ENCODE peak calls at places on chromosomes 16 and 17, in ten cellular contexts. A is Right ventricle myocardium inferior; X is stimulated activated effector memory CD8-positive, alpha-beta T cell treated with anti-CD3 and anti-CD28 coated beads, Interleukin-12 subunit alpha, Interleukin-12 subunit beta, amount 100 ng/mL, for 72 hours; D is sciatic nerve; R is activated CD8-positive, alpha-beta memory T cell treated with anti-CD3 and anti-CD28 coated beads, Interleukin-2, amount 10 ng/mL, durations not matched to agents 7 days and 5 days; E is left cardiac atrium; O is T-helper 17 cell; L is CD4-positive, alpha-beta T cell; Q is HCT116; S is thoracic aorta. Y is an unnamed sample.

GRCh38 chr17:44523672-44523972 is 20.4 kb upstream of the GPATCH8 start:
- ATAC-seq in R (no peak), X (no peak), O (no peak), E (no peak), Q (peak; percentile 39), S (no peak), L (no peak), A (no peak), D (no peak), Y (no peak)

GRCh38 chr17:80413771-80414507 is 1.0 kb upstream of the ENDOV start:
- ATAC-seq in R (no peak), A (no peak), X (no peak), O (no peak), L (no peak), E (no peak), S (no peak), Q (no peak), D (no peak), Y (peak; percentile 2)

GRCh38 chr16:88691924-88692560 is 5.7 kb upstream of the SNAI3 start:
- ATAC-seq in X (peak; percentile 18), E (no peak), D (peak; percentile 15), A (no peak), S (no peak), O (peak; percentile 55), R (peak; percentile 55), L (peak; percentile 55), Q (no peak), Y (no peak)

GRCh38 chr16:59067207-59067606 is 333.1 kb upstream of the GOT2 start:
- ATAC-seq in X (no peak), O (no peak), D (peak; percentile 42), S (no peak), A (peak; percentile 31), L (no peak), E (no peak), R (no peak), Q (no peak), Y (no peak)

GRCh38 chr16:88339926-88340754 is 42.6 kb upstream of the ZNF469 start:
- ATAC-seq in Q (peak; percentile 12), E (no peak), X (no peak), S (no peak), O (no peak), A (no peak), D (no peak), R (no peak), L (no peak), Y (no peak)

GRCh38 chr17:67431210-67432015 is 54.3 kb downstream of the PITPNC1 start:
- ATAC-seq in L (peak; percentile 5), S (no peak), O (no peak), E (peak; percentile 35), R (peak; percentile 52), A (no peak), D (no peak), X (peak; percentile 86), Q (peak; percentile 74), Y (peak; percentile 95)

GRCh38 chr17:1142503-1143095 is 37.2 kb downstream of the ABR start:
- ATAC-seq in D (no peak), Q (no peak), S (no peak), L (no peak), X (no peak), E (peak; percentile 41), R (no peak), A (no peak), O (no peak), Y (no peak)

GRCh38 chr17:1222321-1222720 is 42.5 kb upstream of the ABR start:
- ATAC-seq in S (no peak), D (no peak), L (no peak), Q (no peak), A (no peak), O (no peak), R (no peak), E (no peak), X (no peak), Y (no peak)

GRCh38 chr17:45648642-45649041 is 135.5 kb upstream of the CRHR1 start:
- ATAC-seq in R (no peak), S (no peak), X (no peak), Q (peak; percentile 73), D (no peak), L (no peak), A (no peak), E (no peak), O (no peak), Y (no peak)

GRCh38 chr17:57551321-57552079 is 193.6 kb downstream of the CCDC182 start:
- ATAC-seq in A (no peak), X (no peak), E (no peak), Q (no peak), R (no peak), D (no peak), O (peak; percentile 83), L (peak; percentile 76), S (no peak), Y (no peak)

GRCh38 chr16:50718061-50718760 is 23.7 kb upstream of the CYLD start:
- ATAC-seq in O (no peak), A (no peak), Q (no peak), L (no peak), S (no peak), R (no peak), D (no peak), X (no peak), E (no peak), Y (no peak)

GRCh38 chr16:4800290-4801041 is 2.0 kb downstream of the ROGDI start:
- ATAC-seq in A (no peak), R (no peak), L (no peak), Q (no peak), D (no peak), X (no peak), O (no peak), S (no peak), E (no peak), Y (no peak)

GRCh38 chr16:79411805-79412204 is 188.7 kb downstream of the MAF start:
- ATAC-seq in O (no peak), S (no peak), A (no peak), R (no peak), D (no peak), E (no peak), X (peak; percentile 96), Q (no peak), L (no peak), Y (no peak)

GRCh38 chr16:25692734-25693508 is 1.2 kb downstream of the HS3ST4 start:
- ATAC-seq in D (no peak), S (no peak), A (no peak), Q (no peak), E (no peak), O (no peak), L (no peak), R (no peak), X (no peak), Y (no peak)

GRCh38 chr17:72947475-72947874 is 145.0 kb downstream of the SLC39A11 start:
- ATAC-seq in L (no peak), X (no peak), O (no peak), D (no peak), A (no peak), Q (no peak), S (no peak), E (no peak), R (no peak), Y (no peak)

GRCh38 chr16:3873482-3874173 is 6.9 kb downstream of the CREBBP start:
- ATAC-seq in D (peak; percentile 43), X (no peak), Q (no peak), A (peak; percentile 21), R (no peak), O (no peak), L (no peak), S (no peak), E (peak; percentile 3), Y (no peak)

GRCh38 chr17:78450696-78451344 is 72.4 kb downstream of the PGS1 start:
- ATAC-seq in Q (peak; percentile 26), O (no peak), A (no peak), R (no peak), X (no peak), E (no peak), L (no peak), S (no peak), D (no peak), Y (no peak)

Y was measured in SK-N-SH treated with all-trans-retinoic acid at 6 μM for 48 hours.